ENCODE peak calls at places on chromosomes 2 and 18, in eight cellular contexts. U, S, D, H, W, F, T and M are unnamed samples.

GRCh38 chr2:143480586-143481230 is 351.5 kb downstream of the ARHGAP15 start:
- DNase-seq in H (no peak), U (no peak), D (no peak), S (no peak), W (no peak), T (no peak), F (no peak), M (no peak)

GRCh38 chr2:172106128-172106961 is 3.6 kb upstream of the DLX2 start:
- DNase-seq in D (no peak), H (peak), W (no peak), S (no peak), F (no peak), U (peak), T (no peak), M (peak)

GRCh38 chr2:234481301-234481700 is 15.6 kb downstream of the ARL4C start:
- DNase-seq in S (no peak), T (no peak), H (no peak), W (no peak), D (no peak), F (no peak), U (no peak), M (no peak)

GRCh38 chr2:43405829-43406228 is 179.4 kb upstream of the ZFP36L2 start:
- DNase-seq in U (no peak), S (no peak), H (no peak), F (no peak), T (no peak), D (no peak), W (no peak), M (no peak)

GRCh38 chr2:157471078-157471477 is 27.2 kb upstream of the CYTIP start:
- DNase-seq in D (no peak), W (no peak), T (no peak), U (no peak), S (no peak), H (no peak), F (no peak), M (no peak)

GRCh38 chr2:175640655-175641054 is 361.4 kb downstream of the LNPK start:
- DNase-seq in T (no peak), H (no peak), S (no peak), W (peak), D (no peak), U (no peak), F (no peak), M (no peak)

GRCh38 chr2:111039984-111040383 is 80.7 kb upstream of the BCL2L11 start:
- DNase-seq in T (no peak), H (no peak), U (no peak), F (no peak), S (no peak), D (no peak), W (no peak), M (no peak)

GRCh38 chr2:74585406-74586182 is 31.1 kb downstream of the DOK1 start:
- DNase-seq in T (no peak), W (peak), D (no peak), S (no peak), F (no peak), H (no peak), U (no peak), M (peak)

GRCh38 chr2:237141556-237141955 is 55.9 kb downstream of the COPS8 start:
- DNase-seq in U (no peak), S (no peak), D (no peak), W (no peak), T (no peak), F (no peak), H (peak), M (no peak)

GRCh38 chr2:138373993-138374408 is 127.6 kb upstream of the SPOPL start:
- DNase-seq in S (peak), H (no peak), U (peak), W (no peak), D (no peak), F (no peak), T (no peak), M (no peak)

GRCh38 chr18:61870151-61870550 is 22.7 kb downstream of the RNF152 start:
- DNase-seq in T (no peak), H (no peak), W (no peak), U (no peak), S (no peak), D (no peak), F (no peak), M (no peak)

GRCh38 chr2:344811-345210 is 56.9 kb upstream of the ALKAL2 start:
- DNase-seq in U (no peak), F (no peak), T (no peak), D (no peak), W (no peak), S (no peak), H (no peak), M (no peak)
- H3K4me3 ChIP-seq in U (no peak), F (no peak), T (no peak), D (no peak), W (no peak), S (no peak), H (no peak), M (no peak)

DNA sequence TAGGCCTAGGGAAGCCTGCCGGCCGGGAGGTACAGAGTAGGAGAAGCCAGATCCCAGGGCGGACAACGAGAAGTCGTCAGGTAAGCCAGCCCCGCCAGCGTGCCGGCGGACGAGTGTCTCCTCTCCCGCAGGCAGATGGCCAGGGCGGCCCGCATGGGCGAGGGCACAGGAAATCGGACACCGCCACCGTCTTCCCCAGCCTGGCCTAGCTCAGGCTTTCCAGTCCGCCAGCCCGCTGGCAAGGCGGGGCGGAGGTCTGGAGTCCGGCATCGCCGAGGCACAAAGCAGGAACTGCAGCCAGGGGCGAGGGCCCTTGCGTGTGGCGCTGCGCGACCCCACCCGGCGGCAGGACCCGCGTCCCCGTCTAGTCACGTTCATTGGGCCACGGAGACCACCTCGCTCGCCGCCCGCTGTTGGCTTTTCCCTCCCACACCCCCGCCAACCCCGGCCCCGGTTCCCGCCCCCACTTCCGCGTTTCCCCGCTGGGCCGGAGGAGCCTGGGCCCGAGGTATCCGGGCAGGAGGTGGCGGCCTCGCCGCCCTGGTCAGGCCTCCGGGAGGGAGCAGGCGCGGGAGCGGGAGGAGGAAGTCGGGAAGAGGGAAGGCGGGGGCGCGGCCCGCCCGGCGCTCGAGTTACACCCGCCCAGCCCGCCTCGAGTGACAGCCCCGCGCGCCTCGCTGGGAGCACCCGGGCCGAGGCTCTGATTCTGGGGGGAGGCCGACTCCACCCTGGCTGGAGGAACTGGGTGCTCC is at the start of gene GPD2:
- DNase-seq in H (peak), F (peak), T (peak), W (peak), S (peak), D (peak), U (peak), M (peak)
- TF ChIP-seq POLR2A in H (no peak), F (peak), T (peak), W (peak), S (peak), D (peak), U (peak), M (peak)

GRCh38 chr2:241842620-241843211 is 16.0 kb downstream of the PDCD1 start:
- DNase-seq in W (peak), H (peak), F (peak), T (no peak), D (peak), S (no peak), U (no peak), M (peak)

GRCh38 chr2:241844831-241845578 is 13.7 kb downstream of the PDCD1 start:
- DNase-seq in F (no peak), U (no peak), T (no peak), S (no peak), W (no peak), D (peak), H (peak), M (no peak)

GRCh38 chr2:241843321-241844065 is 15.2 kb downstream of the PDCD1 start:
- DNase-seq in T (no peak), W (no peak), D (peak), U (no peak), F (peak), H (peak), S (no peak), M (no peak)

GRCh38 chr2:241842067-241842415 is 16.7 kb downstream of the PDCD1 start:
- DNase-seq in W (no peak), H (peak), T (no peak), D (no peak), S (no peak), F (no peak), U (no peak), M (peak)

DNA sequence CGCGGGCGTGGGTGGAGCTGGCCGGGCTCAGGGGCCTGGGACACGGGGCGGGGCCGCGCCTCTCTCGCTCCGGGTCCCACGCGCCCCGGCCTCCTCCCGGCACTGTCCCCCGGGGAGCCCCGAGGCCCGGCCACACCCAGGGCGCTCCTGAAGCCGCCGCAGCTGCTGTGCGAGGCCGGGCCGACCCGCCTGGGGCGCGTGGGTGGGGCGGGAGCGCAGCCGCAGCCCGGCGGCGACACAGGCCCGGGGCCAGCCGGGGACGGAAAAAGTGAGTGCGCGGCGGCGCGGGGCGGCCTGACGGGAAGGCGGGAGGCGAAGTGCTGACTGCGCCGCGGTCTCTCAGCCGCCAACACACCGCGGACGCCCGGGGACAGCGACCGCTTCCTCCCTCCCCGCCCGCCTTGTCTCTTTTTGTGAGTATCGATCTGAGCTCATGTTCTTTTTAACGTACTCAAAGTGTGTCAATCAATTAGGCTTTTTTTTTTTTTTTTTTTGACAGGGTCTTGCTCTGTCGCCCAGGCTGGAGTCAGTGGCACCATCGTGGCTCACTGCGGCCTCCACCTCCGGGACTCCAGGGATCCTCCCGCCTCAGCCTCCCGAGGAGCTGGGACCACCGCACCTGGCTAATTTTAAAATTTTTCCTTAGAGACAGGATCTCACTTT is 14.5 kb downstream of the PDCD1 start:
- DNase-seq in U (peak), W (peak), D (peak), F (peak), H (peak), T (peak), S (peak), M (peak)
- H3K4me3 ChIP-seq in U (peak), W (peak), D (no peak), F (peak), H (no peak), T (peak), S (peak), M (peak)

GRCh38 chr2:55618025-55618648 is 715 bp upstream of the PPP4R3B start:
- DNase-seq in D (peak), U (no peak), H (no peak), S (no peak), W (no peak), F (no peak), T (no peak), M (no peak)
- TF ChIP-seq POLR2A in D (no peak), U (no peak), H (no peak), S (no peak), W (no peak), F (no peak), T (no peak), M (no peak)

DNA sequence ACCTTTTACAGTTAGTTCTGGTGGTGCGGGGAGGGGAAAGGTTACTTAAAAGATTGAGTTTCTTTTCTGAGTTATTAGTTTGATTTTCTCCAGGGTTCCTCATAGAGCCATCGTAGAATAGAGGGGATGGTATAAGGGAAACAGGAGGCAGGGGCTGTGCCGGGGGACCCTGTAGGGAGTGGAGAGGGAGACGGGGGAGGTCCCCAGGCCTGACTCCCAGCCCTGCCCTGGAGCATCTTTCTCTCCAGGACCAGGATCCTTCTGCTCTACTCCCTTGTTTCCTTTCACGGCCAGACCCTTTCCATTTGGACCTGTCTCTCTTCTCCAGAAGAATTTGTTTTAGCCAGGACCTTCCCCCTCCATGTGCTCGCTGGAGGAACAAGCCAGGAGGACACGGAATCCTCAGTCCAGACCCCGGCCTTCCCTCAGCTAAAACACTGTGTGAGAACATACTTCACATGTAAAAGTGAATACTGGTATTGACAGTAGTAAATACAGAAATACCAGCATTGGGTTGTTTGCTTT is 35.4 kb downstream of the DGKD start:
- DNase-seq in U (no peak), S (no peak), D (no peak), H (peak), W (no peak), T (no peak), F (no peak), M (no peak)
- H3K4me3 ChIP-seq in U (no peak), S (no peak), D (no peak), H (no peak), W (no peak), T (no peak), F (no peak), M (no peak)

GRCh38 chr18:57586243-57587049 is at the start of gene FECH:
- DNase-seq in U (peak), H (peak), T (peak), D (peak), S (peak), F (peak), W (peak), M (peak)
- TF ChIP-seq POLR2A in U (peak), H (no peak), T (peak), D (peak), S (peak), F (peak), W (peak), M (peak)

GRCh38 chr18:58315739-58316215 is 271.8 kb downstream of the NEDD4L start:
- DNase-seq in H (peak), W (peak), S (peak), D (no peak), F (no peak), T (no peak), U (no peak), M (peak)
- H3K4me3 ChIP-seq in H (no peak), W (no peak), S (peak), D (no peak), F (no peak), T (no peak), U (no peak), M (no peak)

GRCh38 chr2:131682122-131682944 is 154.6 kb downstream of the CCDC74A start:
- DNase-seq in U (peak), W (peak), T (peak), S (peak), D (peak), H (peak), F (peak), M (peak)
- TF ChIP-seq POLR2A in U (peak), W (peak), T (no peak), S (peak), D (peak), H (no peak), F (no peak), M (peak)

DNA sequence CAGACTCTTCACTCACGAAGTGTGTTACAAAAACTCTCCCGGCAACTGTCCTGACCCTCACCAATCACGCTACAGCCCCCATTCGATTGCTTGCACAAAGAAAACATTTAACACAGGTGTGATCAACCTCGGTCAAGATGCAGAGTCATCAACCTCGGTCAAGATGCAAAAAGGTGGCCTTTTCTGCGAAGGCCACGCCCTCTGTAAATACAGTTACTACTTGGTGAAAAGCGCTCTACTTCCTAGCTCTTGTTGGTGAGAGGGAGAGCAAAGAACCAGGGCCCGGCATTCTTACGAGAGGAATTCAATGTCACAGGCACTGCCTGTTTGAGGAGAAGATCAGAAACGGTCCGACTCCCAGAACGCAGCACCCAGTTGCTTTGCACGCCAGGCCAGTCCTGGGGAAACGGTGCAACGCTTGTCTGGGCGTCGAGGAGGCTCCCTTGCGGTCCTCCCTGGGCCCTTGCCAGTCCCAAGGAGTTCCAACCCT is 2.0 kb downstream of the PIEZO2 start:
- DNase-seq in H (no peak), S (no peak), U (no peak), W (no peak), F (no peak), T (no peak), D (no peak), M (no peak)
- H3K4me3 ChIP-seq in H (no peak), S (no peak), U (no peak), W (no peak), F (peak), T (no peak), D (no peak), M (peak)

GRCh38 chr18:35756506-35757117 is 175.1 kb downstream of the GALNT1 start:
- DNase-seq in W (peak), U (peak), F (no peak), D (peak), H (peak), T (no peak), S (peak), M (peak)
- TF ChIP-seq POLR2A in W (no peak), U (no peak), F (no peak), D (no peak), H (no peak), T (no peak), S (no peak), M (no peak)